ENCODE peak calls at places on chromosomes 6 and 20, in ten cellular contexts. P is cerebellar cortex; I is NCI-H1694; R is CD8-positive, alpha-beta T cell; X is uterus; U is MG63; E is AG04450; J is activated CD4-positive, alpha-beta T cell treated with anti-CD3 and anti-CD28 coated beads, Interleukin-2, amount 10 ng/mL, durations not matched to agents 7 days and 5 days; A is effector CD4-positive, alpha-beta T cell; M is left lung. Y is an unnamed sample.

GRCh38 chr6:119137194-119138072 is 59.0 kb upstream of the FAM184A start:
- DNase-seq in P (no peak), I (no peak), R (no peak), X (no peak), U (peak), E (no peak), J (no peak), A (no peak), M (no peak), Y (no peak)

GRCh38 chr20:23327617-23328333 is 22.8 kb upstream of the NXT1 start:
- DNase-seq in P (no peak), I (no peak), R (no peak), X (no peak), U (no peak), E (no peak), J (no peak), A (no peak), M (no peak), Y (no peak)

GRCh38 chr20:36585410-36586125 is 12.2 kb downstream of the TGIF2 start:
- DNase-seq in P (no peak), I (no peak), R (no peak), X (no peak), U (peak), E (no peak), J (no peak), A (no peak), M (no peak), Y (no peak)

GRCh38 chr6:82989891-82990290 is 75.8 kb downstream of the UBE3D start:
- DNase-seq in P (no peak), I (no peak), R (no peak), X (no peak), U (no peak), E (no peak), J (no peak), A (no peak), M (no peak), Y (no peak)

GRCh38 chr6:87755697-87756671 is 54.0 kb upstream of the AKIRIN2 start:
- DNase-seq in P (no peak), I (no peak), R (no peak), X (no peak), U (peak), E (no peak), J (no peak), A (no peak), M (no peak), Y (peak)

GRCh38 chr6:151186276-151186675 is 53.5 kb upstream of the AKAP12 start:
- DNase-seq in P (no peak), I (no peak), R (no peak), X (no peak), U (no peak), E (no peak), J (no peak), A (no peak), M (no peak), Y (no peak)

GRCh38 chr6:90403489-90404381 is 107.1 kb upstream of the BACH2 start:
- DNase-seq in P (no peak), I (no peak), R (no peak), X (peak), U (no peak), E (peak), J (no peak), A (no peak), M (no peak), Y (peak)

GRCh38 chr6:85824329-85824728 is 181.6 kb upstream of the SYNCRIP start:
- DNase-seq in P (no peak), I (no peak), R (no peak), X (no peak), U (no peak), E (no peak), J (no peak), A (no peak), M (no peak), Y (no peak)

GRCh38 chr6:56399672-56400263 is 152.4 kb upstream of the COL21A1 start:
- DNase-seq in P (no peak), I (no peak), R (no peak), X (no peak), U (no peak), E (no peak), J (no peak), A (no peak), M (no peak), Y (no peak)

GRCh38 chr6:30646450-30647038 is 389 bp upstream of the C6orf136 start:
- DNase-seq in P (no peak), I (no peak), R (no peak), X (peak), U (no peak), E (no peak), J (peak), A (peak), M (peak), Y (peak)

GRCh38 chr6:429515-430121 is 38.1 kb downstream of the IRF4 start:
- DNase-seq in P (no peak), I (no peak), R (no peak), X (no peak), U (no peak), E (no peak), J (no peak), A (no peak), M (no peak), Y (no peak)

GRCh38 chr20:45964024-45964423 is 8.0 kb downstream of the ZNF335 start:
- DNase-seq in P (no peak), I (no peak), R (no peak), X (no peak), U (no peak), E (no peak), J (no peak), A (no peak), M (no peak), Y (no peak)

GRCh38 chr6:77906070-77906469 is 253.2 kb downstream of the MEI4 start:
- DNase-seq in P (no peak), I (no peak), R (no peak), X (no peak), U (no peak), E (no peak), J (no peak), A (no peak), M (no peak), Y (no peak)

GRCh38 chr20:51594206-51594998 is 51.9 kb upstream of the NFATC2 start:
- DNase-seq in P (peak), I (no peak), R (no peak), X (peak), U (no peak), E (no peak), J (no peak), A (no peak), M (no peak), Y (peak)

GRCh38 chr6:33575211-33575610 is 4.9 kb downstream of the BAK1 start:
- DNase-seq in P (no peak), I (no peak), R (no peak), X (no peak), U (no peak), E (no peak), J (no peak), A (no peak), M (no peak), Y (no peak)

GRCh38 chr20:760751-761417 is 7.4 kb downstream of the SLC52A3 start:
- DNase-seq in P (peak), I (no peak), R (peak), X (no peak), U (no peak), E (no peak), J (peak), A (no peak), M (no peak), Y (no peak)

GRCh38 chr6:126444874-126445273 is 105.0 kb downstream of the CENPW start:
- DNase-seq in P (no peak), I (no peak), R (no peak), X (no peak), U (no peak), E (no peak), J (no peak), A (no peak), M (no peak), Y (no peak)

GRCh38 chr6:136654086-136654485 is 103.9 kb upstream of the MAP7 start:
- DNase-seq in P (no peak), I (no peak), R (no peak), X (no peak), U (no peak), E (no peak), J (no peak), A (no peak), M (no peak), Y (no peak)

GRCh38 chr6:7467007-7467897 is 74.2 kb upstream of the DSP start:
- DNase-seq in P (no peak), I (no peak), R (no peak), X (no peak), U (no peak), E (no peak), J (no peak), A (no peak), M (no peak), Y (no peak)

GRCh38 chr6:156449569-156449968 is 327.6 kb upstream of the ARID1B start:
- DNase-seq in P (peak), I (no peak), R (no peak), X (no peak), U (no peak), E (no peak), J (no peak), A (no peak), M (no peak), Y (no peak)

GRCh38 chr6:110590821-110591351 is 114.5 kb upstream of the SLC22A16 start:
- DNase-seq in P (no peak), I (no peak), R (no peak), X (no peak), U (no peak), E (no peak), J (no peak), A (no peak), M (no peak), Y (no peak)

GRCh38 chr6:30844118-30844535 is 40.2 kb upstream of the DDR1 start:
- DNase-seq in P (peak), I (no peak), R (no peak), X (no peak), U (peak), E (no peak), J (no peak), A (no peak), M (no peak), Y (no peak)

GRCh38 chr20:47274449-47275108 is 81.9 kb downstream of the ZMYND8 start:
- DNase-seq in P (no peak), I (no peak), R (no peak), X (no peak), U (peak), E (peak), J (peak), A (no peak), M (no peak), Y (no peak)

GRCh38 chr6:167420858-167421766 is 96.2 kb downstream of the TTLL2 start:
- DNase-seq in P (no peak), I (no peak), R (no peak), X (no peak), U (no peak), E (no peak), J (no peak), A (no peak), M (no peak), Y (no peak)

GRCh38 chr20:23634985-23635767 is 2.6 kb downstream of the CST3 start:
- DNase-seq in P (no peak), I (no peak), R (no peak), X (no peak), U (no peak), E (no peak), J (no peak), A (no peak), M (no peak), Y (no peak)

GRCh38 chr6:83479389-83479788 is 32.9 kb upstream of the PRSS35 start:
- DNase-seq in P (no peak), I (no peak), R (no peak), X (no peak), U (no peak), E (no peak), J (no peak), A (no peak), M (no peak), Y (no peak)

GRCh38 chr6:170405311-170405975 is 98.9 kb downstream of the FAM120B start:
- DNase-seq in P (no peak), I (no peak), R (no peak), X (no peak), U (peak), E (peak), J (no peak), A (no peak), M (no peak), Y (no peak)

GRCh38 chr6:4732691-4733315 is 43.4 kb upstream of the CDYL start:
- DNase-seq in P (peak), I (peak), R (no peak), X (peak), U (peak), E (peak), J (no peak), A (no peak), M (peak), Y (peak)

GRCh38 chr20:58906894-58907293 is 54.4 kb downstream of the GNAS start:
- DNase-seq in P (no peak), I (no peak), R (no peak), X (no peak), U (no peak), E (no peak), J (no peak), A (no peak), M (no peak), Y (no peak)

GRCh38 chr20:53284141-53285055 is 309.2 kb downstream of the ZNF217 start:
- DNase-seq in P (no peak), I (no peak), R (no peak), X (no peak), U (no peak), E (no peak), J (no peak), A (no peak), M (no peak), Y (peak)

GRCh38 chr6:138727182-138727581 is 46.4 kb upstream of the CCDC28A start:
- DNase-seq in P (no peak), I (no peak), R (no peak), X (no peak), U (no peak), E (no peak), J (no peak), A (no peak), M (no peak), Y (no peak)

GRCh38 chr6:34179106-34179720 is 33.3 kb upstream of the GRM4 start:
- DNase-seq in P (no peak), I (no peak), R (no peak), X (no peak), U (no peak), E (no peak), J (no peak), A (no peak), M (no peak), Y (no peak)

GRCh38 chr6:87241304-87241703 is 81.1 kb upstream of the SMIM8 start:
- DNase-seq in P (no peak), I (no peak), R (no peak), X (no peak), U (no peak), E (no peak), J (no peak), A (no peak), M (no peak), Y (no peak)

Y was measured in Ammon's horn.